ENCODE peak calls at places on chromosome 15, in five cellular contexts. S is DND-41, Q is GM13977, A is gastrocnemius medialis, M is GM20000. J is an unnamed sample.

GRCh38 chr15:99130765-99131440 is 26.0 kb downstream of the SYNM start:
- DNase-seq in S (no peak), Q (no peak), A (no peak), M (no peak), J (no peak)

GRCh38 chr15:99085413-99086326 is 19.2 kb upstream of the SYNM start:
- DNase-seq in S (no peak), Q (no peak), A (no peak), M (no peak), J (peak; percentile 85)

GRCh38 chr15:36232491-36232890 is 346.9 kb upstream of the CDIN1 start:
- DNase-seq in S (no peak), Q (no peak), A (no peak), M (no peak), J (no peak)

GRCh38 chr15:100787567-100787941 is 92.1 kb upstream of the ALDH1A3 start:
- DNase-seq in S (no peak), Q (no peak), A (no peak), M (no peak), J (no peak)

GRCh38 chr15:63626955-63627354 is 29.8 kb downstream of the FBXL22 start:
- DNase-seq in S (no peak), Q (peak; percentile 46), A (no peak), M (peak; percentile 50), J (no peak)

GRCh38 chr15:81301815-81302399 is 22.0 kb downstream of the STARD5 start:
- DNase-seq in S (no peak), Q (no peak), A (no peak), M (peak; percentile 58), J (no peak)

GRCh38 chr15:99651023-99651807 is 82.0 kb downstream of the LYSMD4 start:
- DNase-seq in S (no peak), Q (no peak), A (no peak), M (no peak), J (peak; percentile 73)

GRCh38 chr15:44537728-44538240 is 837 bp downstream of the EIF3J start:
- DNase-seq in S (no peak), Q (peak; percentile 23), A (no peak), M (peak; percentile 19), J (peak; percentile 44)

GRCh38 chr15:85595804-85596536 is 198.8 kb downstream of the KLHL25 start:
- DNase-seq in S (no peak), Q (no peak), A (no peak), M (no peak), J (no peak)

GRCh38 chr15:58453931-58454793 is 22.4 kb downstream of the LIPC start:
- DNase-seq in S (peak; percentile 68), Q (peak; percentile 35), A (no peak), M (peak; percentile 44), J (no peak)

GRCh38 chr15:80970018-80970657 is 19.5 kb downstream of the MESD start:
- DNase-seq in S (peak; percentile 58), Q (peak; percentile 57), A (peak; percentile 33), M (peak; percentile 59), J (peak; percentile 55)

GRCh38 chr15:94478763-94479162 is 247.4 kb downstream of the MCTP2 start:
- DNase-seq in S (no peak), Q (no peak), A (no peak), M (no peak), J (no peak)

GRCh38 chr15:57873564-57874209 is 167.2 kb downstream of the POLR2M start:
- DNase-seq in S (no peak), Q (no peak), A (no peak), M (no peak), J (peak; percentile 62)

DNA sequence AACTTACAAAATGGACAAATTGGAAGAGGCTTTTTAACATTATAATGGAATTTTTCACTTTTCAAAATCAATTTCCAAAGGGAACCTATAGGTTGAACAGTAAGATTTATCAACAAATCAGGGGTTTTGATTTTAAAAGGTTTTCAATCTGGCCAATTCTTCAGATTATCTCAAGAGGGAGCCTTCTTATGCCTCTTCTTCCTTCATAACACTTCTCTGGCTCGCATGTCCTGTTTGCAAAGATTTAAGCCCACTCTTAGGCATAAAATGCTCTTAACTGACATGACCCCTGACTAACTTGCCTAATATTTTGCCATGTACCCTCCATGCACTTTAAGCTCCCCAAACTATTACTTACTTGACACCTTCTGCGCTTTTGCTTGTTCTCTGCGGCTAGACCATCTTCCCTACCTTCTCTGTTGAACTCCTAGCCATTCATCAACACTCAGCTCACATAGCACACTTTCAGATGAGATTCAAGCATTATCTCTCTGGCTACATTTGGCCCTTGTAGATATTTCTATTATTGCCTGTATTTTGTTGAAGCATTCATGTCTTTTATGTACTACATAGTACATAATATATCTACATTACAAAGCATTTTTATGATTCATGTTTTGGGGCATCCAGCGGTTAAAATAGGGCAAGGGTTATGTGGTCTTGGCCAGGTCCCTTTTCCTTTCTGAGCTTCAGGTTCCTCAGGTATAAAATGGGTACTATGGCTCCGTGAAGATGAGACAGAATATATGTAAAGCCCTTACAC is 1.0 kb upstream of the ARIH1 start:
- DNase-seq in S (no peak), Q (no peak), A (no peak), M (no peak), J (no peak)
- TF ChIP-seq CTCF in S (peak; percentile 30), Q (peak; percentile 13), A (no peak), M (no peak), J (no peak)

GRCh38 chr15:68578175-68578959 is 426 bp upstream of the CORO2B start:
- DNase-seq in S (no peak), Q (peak; percentile 44), A (peak; percentile 52), M (peak; percentile 51), J (peak; percentile 59)
- TF ChIP-seq CTCF in S (no peak), Q (peak; percentile 20), A (peak; percentile 53), M (no peak), J (peak; percentile 79)

GRCh38 chr15:88193415-88193814 is 63.1 kb downstream of the NTRK3 start:
- DNase-seq in S (no peak), Q (no peak), A (no peak), M (no peak), J (no peak)
- TF ChIP-seq CTCF in S (no peak), Q (no peak), A (no peak), M (peak; percentile 18), J (peak; percentile 44)

GRCh38 chr15:31303434-31304073 is 23.1 kb upstream of the KLF13 start:
- DNase-seq in S (peak; percentile 8), Q (peak; percentile 67), A (peak; percentile 23), M (no peak), J (no peak)

GRCh38 chr15:31302029-31302657 is 24.5 kb upstream of the KLF13 start:
- DNase-seq in S (peak; percentile 1), Q (no peak), A (peak; percentile 8), M (no peak), J (no peak)

GRCh38 chr15:31304074-31304648 is 22.5 kb upstream of the KLF13 start:
- DNase-seq in S (no peak), Q (no peak), A (peak; percentile 9), M (no peak), J (no peak)

GRCh38 chr15:31301687-31301990 is 25.0 kb upstream of the KLF13 start:
- DNase-seq in S (no peak), Q (no peak), A (no peak), M (no peak), J (no peak)

GRCh38 chr15:31302778-31303433 is 23.7 kb upstream of the KLF13 start:
- DNase-seq in S (peak; percentile 3), Q (peak; percentile 76), A (peak; percentile 8), M (peak; percentile 65), J (no peak)
- TF ChIP-seq CTCF in S (no peak), Q (peak; percentile 49), A (no peak), M (peak; percentile 17), J (peak; percentile 9)

DNA sequence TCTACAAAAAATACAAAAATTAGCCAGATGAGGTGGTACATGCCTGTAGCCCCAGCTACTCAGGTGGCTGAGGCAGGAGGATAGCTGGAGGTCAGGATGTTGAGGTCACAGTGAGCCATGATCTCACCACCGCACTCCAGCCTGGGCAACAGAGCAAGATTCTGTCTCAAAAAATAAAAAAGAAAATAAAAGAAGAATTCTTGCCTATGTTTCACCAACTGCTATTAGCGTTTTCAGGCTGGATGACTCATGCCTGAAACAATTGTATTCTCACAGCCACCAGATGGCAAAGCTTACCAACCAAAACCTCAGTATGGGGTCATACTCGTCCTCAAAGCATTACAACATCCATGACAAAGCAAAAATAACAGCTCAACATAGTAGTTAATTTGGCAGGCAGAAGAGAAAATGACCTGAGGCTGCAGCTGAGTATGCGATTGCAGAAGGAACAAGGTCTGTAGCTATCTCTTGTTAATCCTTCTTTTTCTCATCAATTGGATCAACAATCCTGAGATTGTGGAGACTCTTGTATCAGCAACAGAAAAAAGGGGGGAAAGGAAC is 52.2 kb downstream of the TP53BP1 start:
- DNase-seq in S (peak; percentile 42), Q (peak; percentile 56), A (peak; percentile 58), M (peak; percentile 44), J (peak; percentile 98)
- TF ChIP-seq CTCF in S (peak; percentile 59), Q (no peak), A (peak; percentile 47), M (no peak), J (peak; percentile 77)

DNA sequence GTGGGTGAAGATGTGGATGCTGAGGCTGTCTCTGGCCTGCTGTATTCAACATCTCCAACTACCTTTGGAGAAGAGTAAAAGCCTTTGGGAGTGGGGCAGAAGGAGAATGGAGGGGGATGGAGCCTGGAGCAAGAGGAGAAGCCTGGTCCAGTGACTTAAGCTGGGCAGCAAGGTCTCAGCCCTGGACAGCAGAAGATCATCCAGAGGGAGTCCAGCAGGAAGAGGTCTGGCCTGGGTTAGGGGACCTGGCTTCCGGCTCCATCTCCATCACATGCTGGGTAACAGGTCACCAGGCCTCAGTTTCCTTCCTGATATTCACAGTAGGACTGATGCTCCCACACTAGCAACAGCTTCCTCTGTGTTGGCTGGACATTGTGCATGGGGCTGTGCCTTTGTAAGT is 3.8 kb upstream of the ISL2 start:
- DNase-seq in S (no peak), Q (no peak), A (no peak), M (no peak), J (no peak)
- TF ChIP-seq CTCF in S (no peak), Q (no peak), A (no peak), M (no peak), J (no peak)

GRCh38 chr15:69161878-69162213 is 1.4 kb downstream of the GLCE start:
- DNase-seq in S (no peak), Q (peak; percentile 11), A (no peak), M (no peak), J (no peak)
- TF ChIP-seq CTCF in S (no peak), Q (no peak), A (no peak), M (no peak), J (no peak)

DNA sequence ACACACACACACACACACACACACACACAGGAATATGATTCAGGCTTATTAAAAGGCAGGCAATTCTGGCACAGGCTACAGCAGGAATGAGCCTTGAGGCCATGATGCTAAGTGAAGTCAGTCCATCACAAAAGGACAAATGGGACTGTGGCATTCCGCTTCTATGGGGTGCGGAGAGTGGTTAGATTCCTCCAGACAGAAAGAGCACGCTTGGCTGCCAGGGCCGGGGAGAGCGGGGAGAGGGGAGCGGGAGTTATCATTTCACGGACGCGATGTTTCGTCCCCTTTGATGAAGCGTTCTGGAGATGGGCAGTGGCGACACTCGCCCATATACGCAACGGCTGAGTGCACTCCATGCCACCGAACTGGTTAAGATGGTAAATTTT is 58.5 kb upstream of the FAM174B start:
- DNase-seq in S (no peak), Q (peak; percentile 50), A (no peak), M (no peak), J (peak; percentile 68)
- TF ChIP-seq CTCF in S (no peak), Q (no peak), A (no peak), M (no peak), J (no peak)